ENCODE peak calls at places on chromosomes 6 and 20, in five cellular contexts. E, A, V, L and H are unnamed samples.
A peak's percentile ranks its signal among the peaks of the same experiment; 100 is the strongest.

GRCh38 chr6:80363501-80363900 is 257.0 kb downstream of the BCKDHB start:
- DNase-seq in E (no peak), A (no peak), V (peak; percentile 38), L (no peak), H (no peak)

GRCh38 chr20:44621325-44621724 is 30.2 kb downstream of the ADA start:
- DNase-seq in E (no peak), A (no peak), V (no peak), L (no peak), H (no peak)

GRCh38 chr6:103800131-103800670 is 1059.5 kb downstream of the HACE1 start:
- DNase-seq in E (no peak), A (peak; percentile 65), V (no peak), L (no peak), H (no peak)

GRCh38 chr20:58048096-58048702 is 180.3 kb downstream of the ANKRD60 start:
- DNase-seq in E (no peak), A (no peak), V (peak; percentile 45), L (peak; percentile 75), H (peak; percentile 58)

GRCh38 chr20:675453-676314 is at the start of gene SCRT2:
- DNase-seq in E (no peak), A (peak; percentile 14), V (peak; percentile 80), L (peak; percentile 98), H (peak; percentile 86)

GRCh38 chr20:64080013-64080812 is at the start of gene OPRL1:
- DNase-seq in E (no peak), A (no peak), V (no peak), L (no peak), H (no peak)

GRCh38 chr6:13445005-13445743 is 42.2 kb downstream of the GFOD1 start:
- DNase-seq in E (peak; percentile 52), A (peak; percentile 79), V (peak; percentile 56), L (peak; percentile 66), H (peak; percentile 34)

GRCh38 chr20:17562804-17563305 is 7.0 kb upstream of the DSTN start:
- DNase-seq in E (no peak), A (no peak), V (peak; percentile 88), L (no peak), H (no peak)

GRCh38 chr6:73738367-73739028 is 42.5 kb downstream of the CD109 start:
- DNase-seq in E (no peak), A (no peak), V (no peak), L (no peak), H (no peak)

GRCh38 chr6:141824258-141824795 is 308.4 kb upstream of the GJE1 start:
- DNase-seq in E (no peak), A (no peak), V (no peak), L (no peak), H (peak; percentile 20)

GRCh38 chr20:45920795-45921617 is 9.1 kb upstream of the PLTP start:
- DNase-seq in E (no peak), A (no peak), V (no peak), L (no peak), H (no peak)

GRCh38 chr6:130473886-130474285 is 108.1 kb downstream of the TMEM200A start:
- DNase-seq in E (no peak), A (no peak), V (no peak), L (no peak), H (no peak)